ENCODE peak calls at places on chromosome X, in five cellular contexts. B is H1, E is HepG2, N is K562, Z is GM12878. F is an unnamed sample.

GRCh38 chrX:9379697-9380551 is 84.9 kb upstream of the TBL1X start:
- DNase-seq in B (no peak), E (peak), N (no peak), Z (no peak), F (peak)

GRCh38 chrX:46263494-46263893 is 281.7 kb downstream of the ZNF674 start:
- DNase-seq in B (no peak), E (no peak), N (no peak), Z (no peak), F (peak)

GRCh38 chrX:2397648-2398340 is 103.0 kb downstream of the DHRSX start:
- DNase-seq in B (no peak), E (no peak), N (no peak), Z (no peak), F (peak)

GRCh38 chrX:110944793-110945466 is 149.3 kb upstream of the CHRDL1 start:
- DNase-seq in B (peak), E (no peak), N (no peak), Z (no peak), F (no peak)

GRCh38 chrX:20066968-20067708 is 49.6 kb downstream of the MAP7D2 start:
- DNase-seq in B (no peak), E (peak), N (peak), Z (no peak), F (peak)

GRCh38 chrX:9785252-9785943 is 831 bp upstream of the SHROOM2 start:
- DNase-seq in B (no peak), E (no peak), N (no peak), Z (no peak), F (no peak)

GRCh38 chrX:72466493-72466892 is 106.2 kb downstream of the HDAC8 start:
- DNase-seq in B (no peak), E (no peak), N (no peak), Z (no peak), F (no peak)

GRCh38 chrX:101190736-101191135 is 28.9 kb upstream of the DRP2 start:
- DNase-seq in B (no peak), E (no peak), N (no peak), Z (no peak), F (no peak)

GRCh38 chrX:101619336-101619735 is 1.5 kb upstream of the ARMCX6 start:
- DNase-seq in B (no peak), E (peak), N (no peak), Z (no peak), F (no peak)

GRCh38 chrX:43349363-43349762 is 306.7 kb upstream of the MAOA start:
- DNase-seq in B (peak), E (peak), N (peak), Z (peak), F (peak)

GRCh38 chrX:111352424-111352823 is 59.6 kb downstream of the DCX start:
- DNase-seq in B (no peak), E (peak), N (no peak), Z (no peak), F (no peak)

DNA sequence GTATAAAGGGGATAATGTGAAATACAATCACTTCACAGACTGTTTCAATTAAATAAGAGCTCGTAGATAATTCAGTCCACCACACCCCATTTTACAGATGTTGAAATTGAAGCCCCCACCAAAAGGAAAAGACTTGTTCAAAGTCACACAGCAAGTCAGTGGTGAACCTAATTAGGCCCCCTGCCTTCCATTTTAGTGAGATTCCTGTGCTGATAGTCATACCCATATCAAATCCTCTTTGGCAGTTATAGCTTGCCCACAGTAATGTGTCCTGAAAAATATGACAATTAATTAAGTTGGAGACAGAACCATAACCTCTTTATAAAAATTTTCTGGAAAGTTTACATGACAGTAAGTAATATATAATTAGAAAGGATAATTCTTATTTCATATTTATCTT is 58.0 kb downstream of the AR start:
- DNase-seq in B (no peak), E (no peak), N (no peak), Z (no peak), F (no peak)
- TF ChIP-seq ZNF274 in B (no peak), E (no peak), N (no peak), Z (no peak), F (no peak)

DNA sequence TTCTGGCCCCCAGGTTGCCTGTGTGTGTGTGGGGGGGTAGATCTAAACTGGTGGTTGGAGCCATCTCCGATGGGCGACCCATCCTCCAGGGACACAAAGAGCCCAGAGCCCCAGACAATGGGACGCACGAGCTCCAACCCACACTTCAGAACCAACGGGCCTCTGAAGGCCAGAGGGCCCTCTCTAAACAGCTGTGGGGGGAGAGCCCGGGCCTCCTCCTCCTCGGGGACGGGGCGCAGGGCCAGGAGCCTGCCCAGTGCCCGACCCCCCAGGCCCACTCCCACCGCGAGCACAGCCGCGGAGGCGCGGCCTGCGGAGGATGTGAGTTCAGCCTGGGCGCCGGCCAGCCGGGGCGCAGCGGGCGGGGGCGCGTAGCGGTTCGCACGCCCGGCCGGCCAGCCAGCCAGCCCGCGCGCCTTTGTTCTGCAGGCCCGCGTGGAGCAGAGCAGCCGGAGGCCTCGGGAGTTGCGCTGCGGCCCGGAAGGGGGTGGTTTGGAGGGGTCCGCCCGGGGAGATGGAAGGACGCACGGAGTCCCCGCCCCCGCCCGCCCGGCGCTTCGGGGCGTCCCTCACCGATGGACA is 4.0 kb downstream of the FLNA start:
- DNase-seq in B (no peak), E (no peak), N (peak), Z (no peak), F (no peak)
- TF ChIP-seq SRF in B (no peak), E (no peak), N (no peak), Z (no peak), F (no peak)

DNA sequence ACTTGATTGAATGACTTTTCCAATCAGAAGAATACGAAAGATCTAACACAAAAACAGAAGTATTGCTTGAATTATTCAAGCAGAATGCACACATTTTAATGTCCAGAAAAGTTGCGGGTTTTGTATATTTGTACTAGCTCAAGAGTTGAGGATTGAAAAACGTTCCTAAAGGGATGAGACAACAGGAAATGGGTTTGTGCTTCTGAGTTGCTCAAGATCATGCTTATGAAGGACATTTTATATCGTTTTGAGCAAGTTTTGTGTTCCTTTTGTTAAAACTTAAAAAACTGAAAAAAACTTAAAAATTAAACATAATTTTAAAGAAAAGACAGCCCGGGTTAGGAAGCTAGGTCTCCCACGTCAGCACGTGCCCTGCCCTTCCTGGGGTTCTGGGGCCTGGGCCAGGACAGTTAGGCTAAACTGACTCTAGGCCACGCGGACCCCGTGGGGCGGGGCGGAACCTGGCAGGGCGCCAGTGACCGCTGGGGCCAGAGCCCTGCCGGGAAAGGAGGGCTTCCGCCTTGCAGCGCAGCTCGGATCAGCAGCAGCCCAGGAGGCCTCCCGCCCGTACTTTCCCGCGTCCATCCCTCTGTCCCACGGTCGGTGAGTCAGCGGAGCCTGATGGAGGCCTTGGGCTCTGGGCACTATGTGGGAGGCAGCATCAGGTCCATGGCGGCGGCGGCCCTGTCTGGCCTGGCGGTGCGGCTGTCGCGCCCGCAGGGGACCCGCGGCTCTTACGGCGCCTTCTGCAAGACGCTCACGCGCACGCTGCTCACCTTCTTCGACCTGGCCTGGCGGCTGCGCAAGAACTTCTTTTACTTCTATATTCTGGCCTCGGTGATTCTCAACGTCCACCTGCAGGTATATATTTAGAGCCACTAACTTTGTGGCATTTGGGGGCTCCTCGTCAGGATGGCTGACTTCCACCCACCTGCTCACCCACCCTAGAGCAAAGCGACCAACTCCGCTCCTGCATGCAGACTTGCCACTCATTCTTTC is at the start of gene SMIM10:
- DNase-seq in B (peak), E (no peak), N (peak), Z (no peak), F (no peak)
- H2AFZ ChIP-seq in B (peak), E (no peak), N (peak), Z (no peak), F (no peak)

GRCh38 chrX:13088155-13088485 is 43.7 kb upstream of the FAM9C start:
- DNase-seq in B (no peak), E (no peak), N (no peak), Z (no peak), F (no peak)

GRCh38 chrX:13084611-13085010 is 40.2 kb upstream of the FAM9C start:
- DNase-seq in B (no peak), E (no peak), N (no peak), Z (no peak), F (no peak)

GRCh38 chrX:13087322-13088154 is 43.1 kb upstream of the FAM9C start:
- DNase-seq in B (no peak), E (no peak), N (no peak), Z (peak), F (no peak)

GRCh38 chrX:13085533-13085932 is 41.1 kb upstream of the FAM9C start:
- DNase-seq in B (no peak), E (no peak), N (no peak), Z (peak), F (no peak)

DNA sequence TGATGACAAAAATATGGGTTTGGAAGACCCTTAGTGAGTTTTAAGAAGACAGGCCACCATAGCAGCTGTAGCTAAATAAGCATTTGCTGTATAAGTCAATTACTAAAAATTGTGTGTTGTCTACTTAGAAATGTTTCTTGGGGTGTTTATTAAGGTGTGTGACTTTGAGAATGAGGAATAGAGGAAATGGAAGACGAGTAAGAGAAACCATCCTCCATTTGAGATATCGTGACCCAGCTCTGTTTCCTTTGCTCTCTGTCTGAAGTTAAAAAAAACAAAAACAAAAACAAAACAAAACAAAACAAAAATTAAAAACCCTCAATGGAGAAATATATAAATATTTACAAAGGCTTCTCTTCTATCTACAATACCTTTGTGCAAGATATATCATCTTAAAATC is 41.7 kb upstream of the FAM9C start:
- DNase-seq in B (no peak), E (no peak), N (no peak), Z (no peak), F (no peak)
- TF ChIP-seq ZNF274 in B (no peak), E (no peak), N (no peak), Z (no peak), F (no peak)

GRCh38 chrX:69161371-69161770 is 3.9 kb downstream of the PJA1 start:
- DNase-seq in B (no peak), E (no peak), N (no peak), Z (no peak), F (no peak)
- TF ChIP-seq SRF in B (no peak), E (no peak), N (no peak), Z (no peak), F (no peak)

GRCh38 chrX:47940448-47940847 is 63.3 kb downstream of the ZNF182 start:
- DNase-seq in B (no peak), E (no peak), N (no peak), Z (no peak), F (no peak)

GRCh38 chrX:47936940-47937317 is 66.9 kb downstream of the ZNF182 start:
- DNase-seq in B (no peak), E (no peak), N (no peak), Z (no peak), F (no peak)

GRCh38 chrX:47936224-47936939 is 67.4 kb downstream of the ZNF182 start:
- DNase-seq in B (no peak), E (no peak), N (peak), Z (no peak), F (no peak)

DNA sequence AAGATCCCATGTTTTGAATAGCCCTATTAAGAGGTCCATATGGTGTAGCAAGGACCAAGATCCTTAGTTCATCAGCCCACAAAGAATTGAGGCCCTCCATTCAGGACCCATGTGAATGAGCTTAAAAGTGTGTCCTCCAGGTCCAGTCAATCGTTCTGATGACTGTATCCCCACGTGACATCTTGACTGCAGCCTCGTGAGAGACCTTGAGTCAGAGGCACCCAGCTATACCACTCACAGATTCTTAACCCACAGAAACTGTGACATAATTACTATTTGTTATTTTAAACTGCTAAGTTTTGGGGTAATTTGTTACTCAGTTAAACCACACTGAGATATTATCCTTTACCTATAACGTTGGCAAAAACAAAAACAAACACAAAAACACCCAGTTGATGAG is 62.4 kb downstream of the ZNF182 start:
- DNase-seq in B (no peak), E (no peak), N (no peak), Z (no peak), F (no peak)
- H2AFZ ChIP-seq in B (no peak), E (no peak), N (no peak), Z (no peak), F (no peak)